ENCODE peak calls at places on chromosomes 5 and 9, in eight cellular contexts. W, L, S, E, O, H, N and X are unnamed samples.

GRCh38 chr9:18189876-18190670 is 283.9 kb upstream of the ADAMTSL1 start:
- DNase-seq in N (no peak), L (no peak), W (no peak), E (no peak), H (no peak), S (no peak), O (no peak), X (peak; percentile 38)

GRCh38 chr9:101119206-101119819 is 90.8 kb downstream of the PLPPR1 start:
- DNase-seq in N (peak; percentile 42), W (peak; percentile 92), L (peak; percentile 58), H (peak; percentile 57), E (no peak), S (peak; percentile 44), O (peak; percentile 28), X (no peak)

GRCh38 chr5:95866431-95867063 is 44.0 kb upstream of the GLRX start:
- DNase-seq in N (no peak), E (no peak), L (no peak), H (no peak), W (no peak), O (no peak), S (no peak), X (peak; percentile 65)

GRCh38 chr5:65152131-65152530 is 329.6 kb downstream of the ADAMTS6 start:
- DNase-seq in N (no peak), S (no peak), O (no peak), E (no peak), H (no peak), W (no peak), L (peak; percentile 22), X (peak; percentile 51)

GRCh38 chr5:26388946-26389345 is 649.4 kb downstream of the CDH9 start:
- DNase-seq in H (no peak), N (no peak), L (no peak), E (no peak), W (no peak), S (no peak), O (no peak), X (no peak)

GRCh38 chr5:53679261-53679660 is 118.8 kb downstream of the NDUFS4 start:
- DNase-seq in L (peak; percentile 30), O (no peak), H (no peak), W (no peak), N (no peak), S (no peak), E (no peak), X (peak; percentile 49)

GRCh38 chr5:485113-485942 is 38.9 kb downstream of the SLC9A3 start:
- DNase-seq in H (no peak), L (no peak), W (no peak), E (no peak), S (no peak), N (no peak), O (no peak), X (no peak)

GRCh38 chr5:142716963-142717362 is 31.1 kb upstream of the FGF1 start:
- DNase-seq in E (no peak), O (peak; percentile 47), W (no peak), H (peak; percentile 54), N (peak; percentile 35), S (peak; percentile 70), L (peak; percentile 73), X (peak; percentile 51)

GRCh38 chr9:107489144-107489673 is 360 bp downstream of the KLF4 start:
- DNase-seq in H (no peak), E (no peak), W (no peak), O (no peak), S (no peak), N (no peak), L (no peak), X (no peak)

GRCh38 chr9:71647094-71647591 is 121.2 kb downstream of the CEMIP2 start:
- DNase-seq in O (peak; percentile 13), N (peak; percentile 78), S (no peak), W (no peak), H (no peak), L (peak; percentile 45), E (peak; percentile 16), X (peak; percentile 72)

GRCh38 chr5:97844797-97845196 is 661.8 kb upstream of the RIOK2 start:
- DNase-seq in N (no peak), H (no peak), S (no peak), O (no peak), L (no peak), W (no peak), E (no peak), X (no peak)

GRCh38 chr5:43190755-43191603 is 1.0 kb upstream of the NIM1K start:
- DNase-seq in H (no peak), L (no peak), W (no peak), E (no peak), O (no peak), S (no peak), N (no peak), X (peak; percentile 51)

GRCh38 chr5:93519737-93520136 is 61.3 kb downstream of the NR2F1-AS1 start:
- DNase-seq in H (no peak), W (no peak), O (no peak), E (no peak), S (no peak), L (no peak), N (no peak), X (peak; percentile 59)

GRCh38 chr5:141878186-141878770 is at the start of gene PCDH1:
- DNase-seq in E (no peak), S (peak; percentile 81), W (no peak), O (no peak), H (no peak), N (peak; percentile 64), L (peak; percentile 27), X (peak; percentile 14)

GRCh38 chr5:36777105-36777757 is 99.3 kb upstream of the NIPBL start:
- DNase-seq in L (peak; percentile 37), W (no peak), N (peak; percentile 40), E (no peak), O (peak; percentile 15), H (peak; percentile 27), S (peak; percentile 48), X (peak; percentile 27)

GRCh38 chr5:17154211-17154996 is 63.0 kb upstream of the BASP1 start:
- DNase-seq in N (no peak), W (no peak), E (no peak), O (no peak), S (no peak), L (peak; percentile 72), H (no peak), X (peak; percentile 88)

GRCh38 chr5:482506-482905 is 39.5 kb downstream of the EXOC3 start:
- DNase-seq in E (no peak), O (no peak), S (no peak), L (no peak), N (no peak), H (no peak), W (no peak), X (no peak)

GRCh38 chr5:59709833-59710232 is 183.7 kb downstream of the PDE4D start:
- DNase-seq in L (peak; percentile 23), S (no peak), E (no peak), O (no peak), W (no peak), N (no peak), H (no peak), X (peak; percentile 72)

GRCh38 chr9:74696520-74696919 is 191.2 kb downstream of the TRPM6 start:
- DNase-seq in S (no peak), L (no peak), N (no peak), E (no peak), O (no peak), W (no peak), H (no peak), X (no peak)

GRCh38 chr9:137128158-137129088 is 10.5 kb upstream of the GRIN1 start:
- DNase-seq in O (no peak), N (no peak), W (no peak), H (no peak), L (no peak), E (no peak), S (peak; percentile 14), X (no peak)

DNA sequence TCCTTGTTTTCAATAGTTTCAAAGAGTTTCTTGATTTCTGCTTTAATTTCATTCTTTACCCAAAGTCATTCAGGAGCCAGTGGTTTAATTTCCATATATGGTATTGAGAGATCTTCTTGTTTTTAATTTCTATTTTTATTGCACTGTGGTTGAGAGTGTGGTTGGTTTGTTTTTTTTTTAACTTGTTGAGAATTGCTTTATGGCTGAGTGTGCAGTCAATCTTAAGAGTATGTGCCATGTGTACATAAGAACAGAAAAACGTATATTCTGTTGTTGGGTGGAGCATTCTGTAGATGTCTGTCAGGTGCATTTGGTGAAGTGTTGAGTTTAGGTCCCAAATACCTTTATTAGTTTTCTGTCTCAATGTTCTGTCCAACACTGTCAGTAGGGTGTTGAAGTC is 26.7 kb upstream of the IPPK start:
- DNase-seq in O (no peak), W (no peak), H (no peak), N (no peak), S (no peak), E (no peak), L (no peak), X (no peak)
- H3K4me1 ChIP-seq in O (no peaks in the 10 kb centered on the region), W (no peaks in the 10 kb centered on the region), H (no peaks in the 10 kb centered on the region), N (no peaks in the 10 kb centered on the region), S (no peaks in the 10 kb centered on the region), E (no peaks in the 10 kb centered on the region), L (no peaks in the 10 kb centered on the region), X (no peaks in the 10 kb centered on the region)

DNA sequence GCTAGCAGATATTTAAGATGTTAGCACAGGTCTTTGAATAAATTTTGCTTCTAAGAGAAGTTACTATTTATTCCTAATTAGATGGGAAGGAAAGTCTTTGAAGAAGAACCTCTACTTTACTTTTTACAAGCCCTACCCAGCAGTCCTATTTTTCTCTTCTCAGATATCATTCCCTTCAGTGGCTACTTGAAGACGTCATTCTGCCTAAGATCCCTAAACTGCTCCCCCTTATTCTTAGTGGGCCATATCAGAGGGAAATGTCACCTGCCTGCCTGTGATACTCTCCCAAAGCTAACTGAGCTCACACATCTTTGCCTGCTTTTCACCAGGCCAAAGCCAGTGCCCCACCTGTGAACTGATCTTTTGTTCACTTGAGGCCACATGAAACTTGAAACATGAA is 16.5 kb upstream of the TMED9 start:
- DNase-seq in H (no peak), S (no peak), W (no peak), L (no peak), O (no peak), E (no peak), N (no peak), X (no peak)
- TF ChIP-seq RAD21 in H (no peak), S (no peak), W (no peak), L (no peak), O (no peak), E (no peak), N (no peak), X (no peak)

GRCh38 chr5:56684159-56684558 is 131.2 kb upstream of the MAP3K1 start:
- DNase-seq in S (no peak), H (no peak), O (no peak), E (no peak), L (no peak), N (no peak), W (no peak), X (no peak)
- H3K4me1 ChIP-seq in S (peaks cover 16% of the 10 kb centered on the region), H (peaks cover 26% of the 10 kb centered on the region), O (no peaks in the 10 kb centered on the region), E (peaks cover 24% of the 10 kb centered on the region), L (no peaks in the 10 kb centered on the region), N (no peaks in the 10 kb centered on the region), W (peaks cover 2% of the 10 kb centered on the region), X (peaks cover 7% of the 10 kb centered on the region)

DNA sequence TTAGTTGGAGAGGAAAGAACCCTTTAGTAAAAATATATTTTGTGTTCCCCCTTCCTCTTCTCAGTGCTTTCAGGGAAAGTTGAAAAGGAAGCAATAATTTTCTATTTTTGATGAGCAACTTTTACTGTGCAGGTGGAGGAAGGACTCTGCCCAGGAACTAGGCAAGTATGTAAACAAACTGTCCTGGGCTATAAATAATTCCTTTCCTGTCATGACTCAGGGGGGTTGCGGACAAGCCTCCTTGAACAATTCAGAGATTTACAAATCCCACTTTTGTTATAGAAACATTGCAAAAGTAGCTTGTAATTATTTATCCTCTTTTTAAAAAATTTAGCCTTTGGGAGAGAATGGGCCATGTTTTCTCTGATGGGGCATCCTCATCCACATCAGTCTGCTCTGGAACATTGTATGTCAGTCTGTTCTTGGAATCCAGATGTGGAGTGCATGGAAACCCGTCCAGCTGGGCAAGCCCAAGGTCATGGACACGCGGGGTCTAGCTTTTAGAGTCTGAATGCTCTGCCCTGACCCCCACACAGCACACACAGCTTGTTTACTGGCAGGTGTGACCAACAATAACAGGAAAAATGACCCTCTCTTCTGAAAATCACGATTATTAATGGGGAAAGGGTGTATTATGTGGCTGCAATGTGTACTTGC is 127.6 kb downstream of the GADD45G start:
- DNase-seq in H (no peak), N (no peak), O (no peak), W (no peak), L (no peak), S (no peak), E (no peak), X (no peak)
- TF ChIP-seq RAD21 in H (no peak), N (no peak), O (no peak), W (no peak), L (no peak), S (no peak), E (no peak), X (no peak)